ENCODE peak calls at places on chromosomes 11 and 22, in ten cellular contexts. One of them, this sample, is unnamed.

GRCh38 chr11:75507571-75507970 is 18.2 kb downstream of the GDPD5 start:
- DNase-seq in activated T-cell treated with anti-CD3 and anti-CD28 coated beads, Interleukin-2, amount 50 U/mL, for 4 hours: no peak
- DNase-seq in activated CD4-positive, alpha-beta T cell treated with anti-CD3 and anti-CD28 coated beads, Interleukin-2, amount 50 U/mL, for 1 hour: no peak
- DNase-seq in thyroid gland: no peak
- DNase-seq in caudate nucleus: no peak
- DNase-seq in AG09319: no peak
- DNase-seq in astrocyte of the cerebellum: no peak
- DNase-seq in heart right ventricle: no peak
- DNase-seq in AG04449: no peak
- DNase-seq in activated effector memory CD4-positive, alpha-beta T cell treated with Interleukin-2 at 50 U/mL for 16 hours: no peak
- DNase-seq in this sample: no peak

GRCh38 chr22:29635734-29636357 is 32.4 kb downstream of the NF2 start:
- DNase-seq in activated CD4-positive, alpha-beta T cell treated with anti-CD3 and anti-CD28 coated beads, Interleukin-2, amount 50 U/mL, for 1 hour: no peak
- DNase-seq in astrocyte of the cerebellum: peak
- DNase-seq in activated effector memory CD4-positive, alpha-beta T cell treated with Interleukin-2 at 50 U/mL for 16 hours: no peak
- DNase-seq in activated T-cell treated with anti-CD3 and anti-CD28 coated beads, Interleukin-2, amount 50 U/mL, for 4 hours: no peak
- DNase-seq in AG04449: no peak
- DNase-seq in caudate nucleus: no peak
- DNase-seq in heart right ventricle: no peak
- DNase-seq in AG09319: peak
- DNase-seq in thyroid gland: no peak
- DNase-seq in this sample: no peak

GRCh38 chr11:18775492-18776292 is 15.9 kb downstream of the PTPN5 start:
- DNase-seq in AG04449: no peak
- DNase-seq in thyroid gland: peak
- DNase-seq in astrocyte of the cerebellum: no peak
- DNase-seq in heart right ventricle: peak
- DNase-seq in activated T-cell treated with anti-CD3 and anti-CD28 coated beads, Interleukin-2, amount 50 U/mL, for 4 hours: peak
- DNase-seq in AG09319: no peak
- DNase-seq in activated effector memory CD4-positive, alpha-beta T cell treated with Interleukin-2 at 50 U/mL for 16 hours: no peak
- DNase-seq in activated CD4-positive, alpha-beta T cell treated with anti-CD3 and anti-CD28 coated beads, Interleukin-2, amount 50 U/mL, for 1 hour: peak
- DNase-seq in caudate nucleus: no peak
- DNase-seq in this sample: peak

GRCh38 chr11:123158609-123159008 is 36.4 kb downstream of the CLMP start:
- DNase-seq in astrocyte of the cerebellum: no peak
- DNase-seq in AG09319: no peak
- DNase-seq in activated effector memory CD4-positive, alpha-beta T cell treated with Interleukin-2 at 50 U/mL for 16 hours: no peak
- DNase-seq in activated CD4-positive, alpha-beta T cell treated with anti-CD3 and anti-CD28 coated beads, Interleukin-2, amount 50 U/mL, for 1 hour: no peak
- DNase-seq in AG04449: no peak
- DNase-seq in activated T-cell treated with anti-CD3 and anti-CD28 coated beads, Interleukin-2, amount 50 U/mL, for 4 hours: no peak
- DNase-seq in caudate nucleus: no peak
- DNase-seq in thyroid gland: no peak
- DNase-seq in heart right ventricle: no peak
- DNase-seq in this sample: no peak

GRCh38 chr11:62540804-62541671 is 5.6 kb downstream of the AHNAK start:
- DNase-seq in astrocyte of the cerebellum: no peak
- DNase-seq in activated T-cell treated with anti-CD3 and anti-CD28 coated beads, Interleukin-2, amount 50 U/mL, for 4 hours: no peak
- DNase-seq in activated CD4-positive, alpha-beta T cell treated with anti-CD3 and anti-CD28 coated beads, Interleukin-2, amount 50 U/mL, for 1 hour: no peak
- DNase-seq in heart right ventricle: peak
- DNase-seq in caudate nucleus: no peak
- DNase-seq in AG09319: no peak
- DNase-seq in AG04449: no peak
- DNase-seq in thyroid gland: no peak
- DNase-seq in activated effector memory CD4-positive, alpha-beta T cell treated with Interleukin-2 at 50 U/mL for 16 hours: peak
- DNase-seq in this sample: no peak

GRCh38 chr22:36136988-36137387 is 23.6 kb downstream of the APOL3 start:
- DNase-seq in caudate nucleus: no peak
- DNase-seq in heart right ventricle: no peak
- DNase-seq in AG09319: no peak
- DNase-seq in AG04449: no peak
- DNase-seq in activated effector memory CD4-positive, alpha-beta T cell treated with Interleukin-2 at 50 U/mL for 16 hours: no peak
- DNase-seq in activated T-cell treated with anti-CD3 and anti-CD28 coated beads, Interleukin-2, amount 50 U/mL, for 4 hours: no peak
- DNase-seq in thyroid gland: no peak
- DNase-seq in activated CD4-positive, alpha-beta T cell treated with anti-CD3 and anti-CD28 coated beads, Interleukin-2, amount 50 U/mL, for 1 hour: no peak
- DNase-seq in astrocyte of the cerebellum: no peak
- DNase-seq in this sample: no peak

GRCh38 chr11:45894555-45895247 is 9.2 kb downstream of the MAPK8IP1 start:
- DNase-seq in astrocyte of the cerebellum: no peak
- DNase-seq in caudate nucleus: no peak
- DNase-seq in activated CD4-positive, alpha-beta T cell treated with anti-CD3 and anti-CD28 coated beads, Interleukin-2, amount 50 U/mL, for 1 hour: no peak
- DNase-seq in activated effector memory CD4-positive, alpha-beta T cell treated with Interleukin-2 at 50 U/mL for 16 hours: no peak
- DNase-seq in AG09319: no peak
- DNase-seq in activated T-cell treated with anti-CD3 and anti-CD28 coated beads, Interleukin-2, amount 50 U/mL, for 4 hours: no peak
- DNase-seq in heart right ventricle: no peak
- DNase-seq in AG04449: no peak
- DNase-seq in thyroid gland: no peak
- DNase-seq in this sample: no peak

GRCh38 chr11:103257360-103257759 is 148.1 kb downstream of the DYNC2H1 start:
- DNase-seq in AG09319: no peak
- DNase-seq in caudate nucleus: no peak
- DNase-seq in activated T-cell treated with anti-CD3 and anti-CD28 coated beads, Interleukin-2, amount 50 U/mL, for 4 hours: no peak
- DNase-seq in heart right ventricle: no peak
- DNase-seq in thyroid gland: no peak
- DNase-seq in astrocyte of the cerebellum: peak
- DNase-seq in activated CD4-positive, alpha-beta T cell treated with anti-CD3 and anti-CD28 coated beads, Interleukin-2, amount 50 U/mL, for 1 hour: no peak
- DNase-seq in activated effector memory CD4-positive, alpha-beta T cell treated with Interleukin-2 at 50 U/mL for 16 hours: no peak
- DNase-seq in AG04449: no peak
- DNase-seq in this sample: no peak

GRCh38 chr11:61728940-61729219 is 23.6 kb upstream of the MYRF start:
- DNase-seq in AG04449: no peak
- DNase-seq in activated effector memory CD4-positive, alpha-beta T cell treated with Interleukin-2 at 50 U/mL for 16 hours: no peak
- DNase-seq in thyroid gland: no peak
- DNase-seq in heart right ventricle: no peak
- DNase-seq in AG09319: no peak
- DNase-seq in activated CD4-positive, alpha-beta T cell treated with anti-CD3 and anti-CD28 coated beads, Interleukin-2, amount 50 U/mL, for 1 hour: no peak
- DNase-seq in activated T-cell treated with anti-CD3 and anti-CD28 coated beads, Interleukin-2, amount 50 U/mL, for 4 hours: no peak
- DNase-seq in caudate nucleus: no peak
- DNase-seq in astrocyte of the cerebellum: no peak
- DNase-seq in this sample: no peak

GRCh38 chr11:44799036-44799435 is 72.3 kb downstream of the TSPAN18 start:
- DNase-seq in activated T-cell treated with anti-CD3 and anti-CD28 coated beads, Interleukin-2, amount 50 U/mL, for 4 hours: no peak
- DNase-seq in astrocyte of the cerebellum: no peak
- DNase-seq in caudate nucleus: no peak
- DNase-seq in activated CD4-positive, alpha-beta T cell treated with anti-CD3 and anti-CD28 coated beads, Interleukin-2, amount 50 U/mL, for 1 hour: no peak
- DNase-seq in AG04449: no peak
- DNase-seq in thyroid gland: no peak
- DNase-seq in AG09319: no peak
- DNase-seq in heart right ventricle: no peak
- DNase-seq in activated effector memory CD4-positive, alpha-beta T cell treated with Interleukin-2 at 50 U/mL for 16 hours: no peak
- DNase-seq in this sample: no peak

GRCh38 chr11:124481365-124482323 is 36.1 kb upstream of the OR8B8 start:
- DNase-seq in activated T-cell treated with anti-CD3 and anti-CD28 coated beads, Interleukin-2, amount 50 U/mL, for 4 hours: no peak
- DNase-seq in heart right ventricle: no peak
- DNase-seq in AG09319: peak
- DNase-seq in thyroid gland: peak
- DNase-seq in activated CD4-positive, alpha-beta T cell treated with anti-CD3 and anti-CD28 coated beads, Interleukin-2, amount 50 U/mL, for 1 hour: no peak
- DNase-seq in activated effector memory CD4-positive, alpha-beta T cell treated with Interleukin-2 at 50 U/mL for 16 hours: no peak
- DNase-seq in AG04449: no peak
- DNase-seq in caudate nucleus: no peak
- DNase-seq in astrocyte of the cerebellum: peak
- DNase-seq in this sample: no peak

GRCh38 chr22:38086001-38086845 is 2.2 kb upstream of the SLC16A8 start:
- DNase-seq in heart right ventricle: no peak
- DNase-seq in AG04449: no peak
- DNase-seq in thyroid gland: no peak
- DNase-seq in activated effector memory CD4-positive, alpha-beta T cell treated with Interleukin-2 at 50 U/mL for 16 hours: no peak
- DNase-seq in astrocyte of the cerebellum: no peak
- DNase-seq in activated T-cell treated with anti-CD3 and anti-CD28 coated beads, Interleukin-2, amount 50 U/mL, for 4 hours: no peak
- DNase-seq in activated CD4-positive, alpha-beta T cell treated with anti-CD3 and anti-CD28 coated beads, Interleukin-2, amount 50 U/mL, for 1 hour: no peak
- DNase-seq in caudate nucleus: no peak
- DNase-seq in AG09319: no peak
- DNase-seq in this sample: no peak

GRCh38 chr22:48276933-48277867 is 1514.8 kb downstream of the TBC1D22A start:
- DNase-seq in activated CD4-positive, alpha-beta T cell treated with anti-CD3 and anti-CD28 coated beads, Interleukin-2, amount 50 U/mL, for 1 hour: no peak
- DNase-seq in AG04449: no peak
- DNase-seq in caudate nucleus: no peak
- DNase-seq in astrocyte of the cerebellum: no peak
- DNase-seq in activated effector memory CD4-positive, alpha-beta T cell treated with Interleukin-2 at 50 U/mL for 16 hours: no peak
- DNase-seq in activated T-cell treated with anti-CD3 and anti-CD28 coated beads, Interleukin-2, amount 50 U/mL, for 4 hours: no peak
- DNase-seq in heart right ventricle: no peak
- DNase-seq in AG09319: no peak
- DNase-seq in thyroid gland: no peak
- DNase-seq in this sample: no peak

GRCh38 chr22:39478461-39478860 is 21.6 kb downstream of the MGAT3 start:
- DNase-seq in AG09319: no peak
- DNase-seq in activated effector memory CD4-positive, alpha-beta T cell treated with Interleukin-2 at 50 U/mL for 16 hours: no peak
- DNase-seq in heart right ventricle: no peak
- DNase-seq in astrocyte of the cerebellum: no peak
- DNase-seq in activated CD4-positive, alpha-beta T cell treated with anti-CD3 and anti-CD28 coated beads, Interleukin-2, amount 50 U/mL, for 1 hour: peak
- DNase-seq in caudate nucleus: no peak
- DNase-seq in thyroid gland: peak
- DNase-seq in activated T-cell treated with anti-CD3 and anti-CD28 coated beads, Interleukin-2, amount 50 U/mL, for 4 hours: no peak
- DNase-seq in AG04449: no peak
- DNase-seq in this sample: peak

GRCh38 chr22:42939941-42940653 is 74.9 kb downstream of the PACSIN2 start:
- DNase-seq in activated CD4-positive, alpha-beta T cell treated with anti-CD3 and anti-CD28 coated beads, Interleukin-2, amount 50 U/mL, for 1 hour: no peak
- DNase-seq in activated T-cell treated with anti-CD3 and anti-CD28 coated beads, Interleukin-2, amount 50 U/mL, for 4 hours: no peak
- DNase-seq in thyroid gland: no peak
- DNase-seq in activated effector memory CD4-positive, alpha-beta T cell treated with Interleukin-2 at 50 U/mL for 16 hours: no peak
- DNase-seq in astrocyte of the cerebellum: peak
- DNase-seq in AG04449: peak
- DNase-seq in AG09319: no peak
- DNase-seq in heart right ventricle: no peak
- DNase-seq in caudate nucleus: no peak
- DNase-seq in this sample: peak

GRCh38 chr11:86644291-86644690 is 28.1 kb downstream of the ME3 start:
- DNase-seq in AG09319: no peak
- DNase-seq in activated T-cell treated with anti-CD3 and anti-CD28 coated beads, Interleukin-2, amount 50 U/mL, for 4 hours: no peak
- DNase-seq in caudate nucleus: no peak
- DNase-seq in thyroid gland: no peak
- DNase-seq in astrocyte of the cerebellum: no peak
- DNase-seq in heart right ventricle: no peak
- DNase-seq in activated effector memory CD4-positive, alpha-beta T cell treated with Interleukin-2 at 50 U/mL for 16 hours: no peak
- DNase-seq in activated CD4-positive, alpha-beta T cell treated with anti-CD3 and anti-CD28 coated beads, Interleukin-2, amount 50 U/mL, for 1 hour: no peak
- DNase-seq in AG04449: no peak
- DNase-seq in this sample: peak

GRCh38 chr11:124878497-124879228 is 13.4 kb downstream of the ROBO3 start:
- DNase-seq in activated effector memory CD4-positive, alpha-beta T cell treated with Interleukin-2 at 50 U/mL for 16 hours: no peak
- DNase-seq in heart right ventricle: no peak
- DNase-seq in AG09319: no peak
- DNase-seq in astrocyte of the cerebellum: no peak
- DNase-seq in AG04449: no peak
- DNase-seq in caudate nucleus: no peak
- DNase-seq in activated T-cell treated with anti-CD3 and anti-CD28 coated beads, Interleukin-2, amount 50 U/mL, for 4 hours: no peak
- DNase-seq in thyroid gland: no peak
- DNase-seq in activated CD4-positive, alpha-beta T cell treated with anti-CD3 and anti-CD28 coated beads, Interleukin-2, amount 50 U/mL, for 1 hour: no peak
- DNase-seq in this sample: no peak

GRCh38 chr22:40479126-40479800 is 108.9 kb downstream of the SGSM3 start:
- DNase-seq in heart right ventricle: no peak
- DNase-seq in caudate nucleus: no peak
- DNase-seq in AG09319: no peak
- DNase-seq in activated CD4-positive, alpha-beta T cell treated with anti-CD3 and anti-CD28 coated beads, Interleukin-2, amount 50 U/mL, for 1 hour: no peak
- DNase-seq in astrocyte of the cerebellum: no peak
- DNase-seq in activated T-cell treated with anti-CD3 and anti-CD28 coated beads, Interleukin-2, amount 50 U/mL, for 4 hours: no peak
- DNase-seq in activated effector memory CD4-positive, alpha-beta T cell treated with Interleukin-2 at 50 U/mL for 16 hours: no peak
- DNase-seq in AG04449: no peak
- DNase-seq in thyroid gland: no peak
- DNase-seq in this sample: no peak

This sample was measured in body of pancreas.